ENCODE peak calls at places on chromosomes 11 and 22, in five cellular contexts. E is stomach, J is epithelial cell of esophagus, H is choroid plexus epithelial cell, T is GM06990. U is an unnamed sample.
A peak's percentile ranks its signal among the peaks of the same experiment; 100 is the strongest.

GRCh38 chr22:24728790-24729637 is 45.5 kb downstream of the PIWIL3 start:
- DNase-seq in E (no peak), T (no peak), H (peak; percentile 94), J (no peak), U (peak; percentile 93)

GRCh38 chr22:49247194-49247924 is 580.3 kb downstream of the BRD1 start:
- DNase-seq in H (no peak), E (no peak), T (no peak), J (no peak), U (no peak)

GRCh38 chr11:118338637-118339061 is 3.9 kb downstream of the CD3D start:
- DNase-seq in T (no peak), J (peak; percentile 46), H (peak; percentile 10), E (peak; percentile 66), U (peak; percentile 21)

GRCh38 chr11:106668147-106668546 is 350.1 kb downstream of the GUCY1A2 start:
- DNase-seq in E (no peak), T (no peak), J (peak; percentile 8), H (peak; percentile 79), U (peak; percentile 49)

GRCh38 chr22:37068859-37069258 is 17.3 kb downstream of the KCTD17 start:
- DNase-seq in H (no peak), E (no peak), T (no peak), J (no peak), U (no peak)

GRCh38 chr22:38879102-38879729 is 7.2 kb upstream of the CBX6 start:
- DNase-seq in T (no peak), J (no peak), E (no peak), H (no peak), U (no peak)

GRCh38 chr11:57146301-57146700 is 35.5 kb upstream of the LRRC55 start:
- DNase-seq in T (no peak), J (no peak), E (no peak), H (no peak), U (no peak)

GRCh38 chr11:64048042-64048854 is 12.5 kb downstream of the FLRT1 start:
- DNase-seq in T (no peak), H (no peak), E (no peak), J (no peak), U (no peak)

GRCh38 chr22:30183271-30183670 is 63.3 kb downstream of the LIF start:
- DNase-seq in E (no peak), T (no peak), H (no peak), J (no peak), U (no peak)

GRCh38 chr11:117510646-117511045 is 183.0 kb downstream of the CEP164 start:
- DNase-seq in T (no peak), H (no peak), E (no peak), J (no peak), U (no peak)

GRCh38 chr11:62144641-62145255 is 20.9 kb downstream of the INCENP start:
- DNase-seq in J (no peak), H (no peak), E (peak; percentile 21), T (no peak), U (no peak)

GRCh38 chr22:22210375-22210774 is 34.2 kb upstream of the VPREB1 start:
- DNase-seq in J (peak; percentile 93), H (peak; percentile 58), E (no peak), T (peak; percentile 53), U (peak; percentile 54)

GRCh38 chr11:82191690-82192089 is 542.0 kb downstream of the FAM181B start:
- DNase-seq in H (no peak), E (peak; percentile 27), T (no peak), J (no peak), U (no peak)

GRCh38 chr22:45227645-45228400 is 12.9 kb downstream of the KIAA0930 start:
- DNase-seq in E (no peak), T (no peak), J (no peak), H (no peak), U (no peak)

GRCh38 chr11:134916421-134916820 is 504.4 kb upstream of the B3GAT1 start:
- DNase-seq in T (no peak), H (no peak), J (no peak), E (no peak), U (no peak)

GRCh38 chr11:73566422-73566821 is 31.5 kb downstream of the FAM168A start:
- DNase-seq in E (no peak), T (no peak), H (no peak), J (peak; percentile 24), U (peak; percentile 36)

GRCh38 chr11:92413757-92414513 is 189.3 kb downstream of the FAT3 start:
- DNase-seq in T (no peak), H (no peak), J (no peak), E (no peak), U (no peak)

GRCh38 chr22:49992921-49993648 is 19.5 kb downstream of the IL17REL start:
- DNase-seq in J (peak; percentile 68), H (peak; percentile 64), E (peak; percentile 80), T (no peak), U (peak; percentile 63)

GRCh38 chr11:133500936-133501335 is 31.4 kb downstream of the OPCML start:
- DNase-seq in T (no peak), J (no peak), E (no peak), H (no peak), U (no peak)

DNA sequence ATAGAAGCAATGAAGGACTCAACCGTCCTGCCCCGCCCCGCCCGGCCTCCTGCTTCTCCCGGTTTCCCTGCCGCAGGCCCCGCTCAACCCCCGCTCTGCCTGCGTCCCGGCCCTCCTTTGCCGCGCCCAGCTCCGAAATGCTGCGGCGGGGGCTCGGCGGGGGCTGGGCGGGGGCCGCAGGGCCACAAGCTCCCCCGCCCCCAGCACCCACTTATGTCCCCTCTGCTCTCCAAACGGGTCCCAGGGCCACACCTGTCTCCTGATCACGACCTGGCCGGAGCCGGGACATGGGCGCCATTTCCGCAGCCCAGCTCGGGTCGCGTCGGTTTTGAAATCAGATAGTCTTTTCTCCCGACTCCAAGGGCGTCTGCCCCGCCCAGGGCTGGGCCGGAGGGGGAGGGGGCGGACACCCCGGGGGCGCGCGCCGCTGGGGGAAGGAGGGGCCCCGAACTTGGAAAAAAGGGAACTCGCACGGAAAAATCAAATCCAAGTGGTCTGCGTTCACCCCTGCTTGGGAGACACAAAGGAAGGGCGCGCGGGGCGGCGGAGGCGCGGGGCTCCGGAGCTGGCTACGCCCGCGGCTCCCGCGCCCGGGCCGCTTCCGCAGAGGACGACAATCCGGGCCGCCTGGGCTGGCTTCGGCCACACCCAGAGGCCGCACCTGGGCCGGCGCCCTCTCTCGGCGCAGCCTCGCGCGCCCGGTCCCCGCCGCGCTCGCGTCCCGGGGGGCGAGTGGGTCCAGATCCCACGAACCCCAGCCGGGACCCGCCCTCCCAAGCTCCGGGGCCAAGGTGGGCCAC is 70.5 kb upstream of the EP300 start:
- DNase-seq in E (peak; percentile 69), T (peak; percentile 76), H (peak; percentile 37), J (peak; percentile 66), U (peak; percentile 47)
- TF ChIP-seq CTCF in E (peak; percentile 11), T (no peak), H (no peak), J (no peak), U (no peak)

DNA sequence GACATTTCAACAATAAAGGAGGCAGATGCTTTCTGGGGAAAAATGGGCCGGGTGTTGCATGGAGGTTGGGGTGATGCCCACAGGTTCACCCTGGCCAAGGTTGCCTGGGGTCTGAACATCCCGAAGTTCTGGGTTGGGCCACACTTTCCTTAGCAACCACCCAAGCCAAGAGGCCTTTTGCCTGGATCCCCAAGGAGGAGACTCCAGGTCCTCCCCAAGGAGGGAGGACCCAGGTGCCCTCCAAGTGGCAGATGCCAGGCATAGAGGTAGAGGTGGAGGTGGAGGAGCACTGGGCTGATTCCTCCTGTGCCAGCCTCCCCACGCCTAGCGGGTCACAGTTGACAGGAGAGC is 1.2 kb downstream of the CYB5R3 start:
- DNase-seq in T (no peak), E (no peak), H (no peak), J (no peak), U (no peak)
- H3K4me3 ChIP-seq in T (peak overlapping the region; percentile 100), E (peak overlapping the region; percentile 91), H (peak overlapping the region; percentile 87), J (peak overlapping the region; percentile 76), U (peak overlapping the region; percentile 83)

GRCh38 chr11:69005183-69005630 is 7.8 kb downstream of the MRGPRF start:
- DNase-seq in E (no peak), J (no peak), H (no peak), T (no peak), U (no peak)

GRCh38 chr11:69002743-69003231 is 10.3 kb downstream of the MRGPRF start:
- DNase-seq in T (no peak), H (no peak), E (no peak), J (no peak), U (no peak)

GRCh38 chr11:69004411-69005182 is 8.4 kb downstream of the MRGPRF start:
- DNase-seq in T (no peak), J (no peak), H (no peak), E (no peak), U (no peak)

GRCh38 chr11:69003301-69003865 is 9.7 kb downstream of the MRGPRF start:
- DNase-seq in E (no peak), J (no peak), T (no peak), H (no peak), U (no peak)

GRCh38 chr11:69003866-69004311 is 9.2 kb downstream of the MRGPRF start:
- DNase-seq in H (no peak), T (no peak), J (no peak), E (no peak), U (no peak)
- TF ChIP-seq CTCF in H (no peak), T (no peak), J (no peak), E (no peak), U (no peak)

DNA sequence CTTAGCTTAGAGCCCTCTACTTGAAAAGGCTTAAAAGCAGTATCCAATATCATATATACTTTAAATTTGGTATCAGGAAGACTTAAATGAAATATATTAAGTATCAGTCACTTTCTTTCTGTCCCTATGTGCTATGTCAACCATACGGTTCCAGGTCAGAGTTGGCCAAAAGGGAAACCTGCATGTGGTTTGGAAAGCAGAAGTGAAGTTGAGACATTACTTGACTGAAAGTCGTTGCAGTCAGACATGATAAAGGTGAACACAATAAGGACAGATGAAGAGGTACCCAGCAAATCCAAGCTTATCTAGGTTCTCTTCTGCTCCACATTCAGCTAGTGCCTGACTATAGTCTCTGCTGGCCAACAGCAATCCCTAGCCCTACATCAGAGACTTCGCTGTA is 336.8 kb downstream of the KCNA4 start:
- DNase-seq in J (no peak), E (no peak), T (no peak), H (no peak), U (no peak)
- H3K4me3 ChIP-seq in J (no peak overlapping the region), E (no peak overlapping the region), T (no peak overlapping the region), H (no peak overlapping the region), U (no peak overlapping the region)

GRCh38 chr11:127493330-127493729 is 492.8 kb upstream of the KIRREL3 start:
- DNase-seq in T (no peak), E (no peak), J (peak; percentile 22), H (peak; percentile 14), U (no peak)
- TF ChIP-seq CTCF in T (peak; percentile 65), E (no peak), J (peak; percentile 45), H (peak; percentile 25), U (peak; percentile 10)

U was measured in fibroblast of pulmonary artery.